ENCODE peak calls at places on chromosome 10, in six cellular contexts. R is GM23338, W is fibroblast of the aortic adventitia, A is esophagus squamous epithelium, H is cardiac fibroblast, U is tibial nerve. M is an unnamed sample.

GRCh38 chr10:119305860-119306513 is 98.6 kb downstream of the GRK5 start:
- DNase-seq in R (no peak), W (peak; percentile 97), A (peak; percentile 19), H (peak; percentile 98), U (peak; percentile 68), M (peak; percentile 94)

GRCh38 chr10:22630229-22631174 is 83.9 kb downstream of the PIP4K2A start:
- DNase-seq in R (no peak), W (peak; percentile 59), A (no peak), H (peak; percentile 80), U (no peak), M (no peak)

GRCh38 chr10:73206385-73206784 is 38.5 kb downstream of the FAM149B1 start:
- DNase-seq in R (peak; percentile 17), W (no peak), A (no peak), H (no peak), U (no peak), M (no peak)

GRCh38 chr10:97570789-97571536 is 1.6 kb upstream of the ANKRD2 start:
- DNase-seq in R (no peak), W (no peak), A (no peak), H (no peak), U (no peak), M (no peak)

GRCh38 chr10:18501198-18501597 is 150.2 kb downstream of the NSUN6 start:
- DNase-seq in R (no peak), W (peak; percentile 20), A (no peak), H (peak; percentile 53), U (no peak), M (no peak)

GRCh38 chr10:11440250-11441150 is 170.9 kb downstream of the USP6NL start:
- DNase-seq in R (no peak), W (no peak), A (no peak), H (no peak), U (no peak), M (peak; percentile 36)

GRCh38 chr10:121503587-121504051 is 94.6 kb downstream of the FGFR2 start:
- DNase-seq in R (no peak), W (no peak), A (no peak), H (no peak), U (no peak), M (no peak)

GRCh38 chr10:48404646-48405045 is 98.2 kb downstream of the MAPK8 start:
- DNase-seq in R (no peak), W (peak; percentile 39), A (no peak), H (peak; percentile 52), U (no peak), M (no peak)

GRCh38 chr10:79081353-79082034 is 12.7 kb downstream of the ZMIZ1 start:
- DNase-seq in R (no peak), W (peak; percentile 93), A (no peak), H (peak; percentile 90), U (no peak), M (no peak)

GRCh38 chr10:127046975-127047877 is 142.0 kb downstream of the DOCK1 start:
- DNase-seq in R (no peak), W (peak; percentile 18), A (no peak), H (peak; percentile 59), U (no peak), M (peak; percentile 9)

GRCh38 chr10:122347162-122347561 is 27.3 kb upstream of the PLEKHA1 start:
- DNase-seq in R (no peak), W (no peak), A (no peak), H (no peak), U (no peak), M (no peak)

GRCh38 chr10:28948045-28948444 is 270.7 kb downstream of the BAMBI start:
- DNase-seq in R (no peak), W (peak; percentile 25), A (no peak), H (no peak), U (no peak), M (no peak)

GRCh38 chr10:23096814-23097549 is 1.6 kb downstream of the MSRB2 start:
- DNase-seq in R (no peak), W (peak; percentile 98), A (no peak), H (peak; percentile 71), U (no peak), M (no peak)

GRCh38 chr10:88545359-88545758 is 37.8 kb downstream of the RNLS start:
- DNase-seq in R (no peak), W (no peak), A (no peak), H (no peak), U (no peak), M (no peak)

GRCh38 chr10:89219512-89220218 is 12.5 kb upstream of the CH25H start:
- DNase-seq in R (no peak), W (no peak), A (no peak), H (no peak), U (no peak), M (no peak)

GRCh38 chr10:35890970-35891330 is 248.9 kb upstream of the FZD8 start:
- DNase-seq in R (no peak), W (no peak), A (no peak), H (no peak), U (no peak), M (no peak)

GRCh38 chr10:114389429-114389828 is 14.9 kb downstream of the AFAP1L2 start:
- DNase-seq in R (no peak), W (no peak), A (no peak), H (peak; percentile 77), U (peak; percentile 77), M (no peak)

GRCh38 chr10:116780691-116781205 is 38.4 kb upstream of the HSPA12A start:
- DNase-seq in R (no peak), W (peak; percentile 11), A (no peak), H (no peak), U (no peak), M (no peak)

GRCh38 chr10:131187886-131188285 is 123.6 kb downstream of the TCERG1L start:
- DNase-seq in R (no peak), W (no peak), A (no peak), H (no peak), U (no peak), M (no peak)

GRCh38 chr10:63901228-63901627 is 380.0 kb downstream of the REEP3 start:
- DNase-seq in R (peak; percentile 64), W (no peak), A (no peak), H (no peak), U (no peak), M (no peak)

GRCh38 chr10:58641095-58641531 is 128.4 kb downstream of the BICC1 start:
- DNase-seq in R (peak; percentile 40), W (peak; percentile 99), A (no peak), H (peak; percentile 98), U (no peak), M (no peak)
- H3K4me3 ChIP-seq in R (no peak overlapping the region), W (no peak overlapping the region), A (no peak overlapping the region), H (no peak overlapping the region), U (no peak overlapping the region), M (no peak overlapping the region)

GRCh38 chr10:96470108-96470743 is 43.5 kb downstream of the TLL2 start:
- DNase-seq in R (peak; percentile 83), W (peak; percentile 24), A (no peak), H (peak; percentile 19), U (no peak), M (no peak)
- H3K4me3 ChIP-seq in R (no peak overlapping the region), W (no peak overlapping the region), A (no peak overlapping the region), H (no peak overlapping the region), U (no peak overlapping the region), M (no peak overlapping the region)

GRCh38 chr10:93072225-93072712 is 1.4 kb upstream of the CYP26A1 start:
- DNase-seq in R (peak; percentile 51), W (no peak), A (no peak), H (no peak), U (no peak), M (no peak)

GRCh38 chr10:93074597-93075368 is 1.1 kb downstream of the CYP26A1 start:
- DNase-seq in R (peak; percentile 59), W (no peak), A (no peak), H (no peak), U (no peak), M (peak; percentile 26)

GRCh38 chr10:93074137-93074596 is 474 bp downstream of the CYP26A1 start:
- DNase-seq in R (peak; percentile 71), W (no peak), A (no peak), H (no peak), U (no peak), M (peak; percentile 40)

GRCh38 chr10:93072713-93073538 is 767 bp upstream of the CYP26A1 start:
- DNase-seq in R (peak; percentile 38), W (no peak), A (no peak), H (no peak), U (no peak), M (peak; percentile 26)

GRCh38 chr10:93073539-93074136 is at the start of gene CYP26A1:
- DNase-seq in R (peak; percentile 92), W (no peak), A (no peak), H (no peak), U (no peak), M (peak; percentile 9)
- H3K4me3 ChIP-seq in R (peak within 1 kb of the TSS; percentile 70), W (peak within 1 kb of the TSS; percentile 25), A (peak within 1 kb of the TSS; percentile 3), H (peak within 1 kb of the TSS; percentile 21), U (peak within 1 kb of the TSS; percentile 7), M (no peak within 1 kb of the TSS)

GRCh38 chr10:1462032-1462431 is 275.3 kb downstream of the ADARB2 start:
- DNase-seq in R (no peak), W (no peak), A (no peak), H (no peak), U (no peak), M (no peak)
- H3K4me3 ChIP-seq in R (no peak overlapping the region), W (no peak overlapping the region), A (no peak overlapping the region), H (no peak overlapping the region), U (no peak overlapping the region), M (no peak overlapping the region)

GRCh38 chr10:102675151-102675886 is 31.0 kb downstream of the TRIM8 start:
- DNase-seq in R (no peak), W (no peak), A (no peak), H (peak; percentile 26), U (no peak), M (no peak)

GRCh38 chr10:102675887-102676616 is 31.8 kb downstream of the TRIM8 start:
- DNase-seq in R (no peak), W (peak; percentile 65), A (no peak), H (peak; percentile 91), U (no peak), M (no peak)

GRCh38 chr10:102673961-102674511 is 29.8 kb downstream of the TRIM8 start:
- DNase-seq in R (peak; percentile 72), W (peak; percentile 68), A (no peak), H (peak; percentile 83), U (peak; percentile 60), M (peak; percentile 83)

GRCh38 chr10:102673235-102673634 is 29.0 kb downstream of the TRIM8 start:
- DNase-seq in R (no peak), W (no peak), A (no peak), H (no peak), U (no peak), M (no peak)

GRCh38 chr10:102674566-102674965 is 30.3 kb downstream of the TRIM8 start:
- DNase-seq in R (no peak), W (no peak), A (no peak), H (no peak), U (no peak), M (no peak)
- H3K4me3 ChIP-seq in R (peak overlapping the region; percentile 40), W (no peak overlapping the region), A (no peak overlapping the region), H (no peak overlapping the region), U (peak overlapping the region; percentile 13), M (no peak overlapping the region)

GRCh38 chr10:51079331-51079730 is 5.0 kb downstream of the PRKG1 start:
- DNase-seq in R (peak; percentile 54), W (no peak), A (no peak), H (no peak), U (no peak), M (no peak)
- H3K4me3 ChIP-seq in R (peak overlapping the region; percentile 13), W (no peak overlapping the region), A (no peak overlapping the region), H (no peak overlapping the region), U (no peak overlapping the region), M (no peak overlapping the region)

GRCh38 chr10:49735848-49736563 is 26.1 kb downstream of the OGDHL start:
- DNase-seq in R (no peak), W (no peak), A (no peak), H (no peak), U (no peak), M (peak; percentile 48)
- H3K4me3 ChIP-seq in R (no peak overlapping the region), W (no peak overlapping the region), A (no peak overlapping the region), H (no peak overlapping the region), U (no peak overlapping the region), M (no peak overlapping the region)

GRCh38 chr10:71336632-71337031 is 17.6 kb downstream of the SLC29A3 start:
- DNase-seq in R (no peak), W (no peak), A (no peak), H (no peak), U (no peak), M (no peak)
- H3K4me3 ChIP-seq in R (no peak overlapping the region), W (no peak overlapping the region), A (no peak overlapping the region), H (no peak overlapping the region), U (no peak overlapping the region), M (no peak overlapping the region)

M was measured in right atrium auricular region.